ENCODE peak calls at places on chromosomes 4 and X, in eight cellular contexts. N, W, O, F, K, P, J and Z are unnamed samples.

GRCh38 chrX:73581002-73581628 is 18.1 kb downstream of the CHIC1 start:
- DNase-seq in N (no peak), W (no peak), O (no peak), F (no peak), K (no peak), P (no peak), J (peak), Z (no peak)

GRCh38 chrX:37407736-37408135 is 58.6 kb downstream of the PRRG1 start:
- DNase-seq in N (no peak), W (no peak), O (no peak), F (no peak), K (no peak), P (no peak), J (no peak), Z (no peak)

GRCh38 chr4:143186634-143187033 is 1.9 kb downstream of the USP38 start:
- DNase-seq in N (no peak), W (no peak), O (no peak), F (no peak), K (no peak), P (no peak), J (peak), Z (no peak)

GRCh38 chrX:68833448-68833805 is 4.6 kb downstream of the EFNB1 start:
- DNase-seq in N (no peak), W (no peak), O (no peak), F (peak), K (no peak), P (no peak), J (no peak), Z (no peak)

GRCh38 chrX:24306430-24306829 is 7.4 kb downstream of the SUPT20HL2 start:
- DNase-seq in N (no peak), W (no peak), O (no peak), F (no peak), K (no peak), P (no peak), J (no peak), Z (no peak)

GRCh38 chrX:11437642-11438379 is 144.6 kb downstream of the AMELX start:
- DNase-seq in N (no peak), W (peak), O (peak), F (peak), K (no peak), P (peak), J (peak), Z (no peak)

GRCh38 chrX:4268676-4269075 is 555.2 kb upstream of the PRKX start:
- DNase-seq in N (no peak), W (no peak), O (no peak), F (no peak), K (no peak), P (no peak), J (no peak), Z (no peak)

GRCh38 chrX:154092371-154092770 is 5.1 kb downstream of the MECP2 start:
- DNase-seq in N (no peak), W (no peak), O (no peak), F (no peak), K (no peak), P (no peak), J (no peak), Z (no peak)

GRCh38 chr4:183366436-183366835 is 44.2 kb upstream of the CLDN24 start:
- DNase-seq in N (no peak), W (no peak), O (no peak), F (peak), K (no peak), P (no peak), J (no peak), Z (no peak)

GRCh38 chr4:149719806-149720205 is 95.8 kb downstream of the IQCM start:
- DNase-seq in N (no peak), W (no peak), O (no peak), F (no peak), K (no peak), P (no peak), J (no peak), Z (no peak)

GRCh38 chr4:19727141-19727540 is 524.6 kb upstream of the SLIT2 start:
- DNase-seq in N (no peak), W (no peak), O (no peak), F (no peak), K (no peak), P (no peak), J (no peak), Z (no peak)

GRCh38 chr4:110354460-110354859 is 121.5 kb upstream of the ENPEP start:
- DNase-seq in N (no peak), W (no peak), O (no peak), F (no peak), K (no peak), P (no peak), J (no peak), Z (no peak)
- H3K4me3 ChIP-seq in N (no peak), W (peak), O (peak), F (no peak), K (no peak), P (no peak), J (no peak), Z (no peak)

GRCh38 chr4:152690706-152691651 is 11.2 kb upstream of the TMEM154 start:
- DNase-seq in N (no peak), W (peak), O (peak), F (no peak), K (no peak), P (no peak), J (peak), Z (no peak)
- H3K4me3 ChIP-seq in N (no peak), W (no peak), O (no peak), F (no peak), K (no peak), P (no peak), J (no peak), Z (no peak)

DNA sequence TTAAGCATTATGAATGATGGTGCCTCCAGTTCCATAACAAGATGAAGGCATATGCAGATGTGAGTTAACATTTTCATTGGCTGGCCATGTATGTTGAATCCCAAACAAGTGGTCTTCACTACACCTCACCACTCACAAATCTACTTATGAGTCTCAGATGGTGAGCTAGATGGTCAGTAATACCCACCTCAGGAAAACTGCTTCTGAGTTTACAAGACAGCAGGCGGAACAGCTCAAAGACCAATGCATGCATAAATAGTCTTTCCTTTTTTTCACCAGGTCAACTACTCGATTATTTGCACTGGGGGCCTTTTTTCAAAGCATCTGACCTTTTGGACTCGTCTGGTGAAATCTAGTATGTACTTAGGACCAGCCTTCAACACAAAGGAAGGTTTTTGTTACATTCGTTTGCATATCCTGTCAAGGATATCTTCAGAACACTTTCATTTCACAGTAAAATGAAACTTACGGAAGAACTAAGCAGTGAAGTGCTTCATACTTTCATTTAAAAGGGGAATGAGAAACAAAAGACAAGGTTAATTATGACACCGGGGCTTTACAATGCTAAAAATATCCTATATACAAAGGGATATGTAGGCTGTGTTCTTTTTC is 23.1 kb upstream of the TLR7 start:
- DNase-seq in N (no peak), W (no peak), O (no peak), F (no peak), K (no peak), P (no peak), J (no peak), Z (no peak)
- H3K4me3 ChIP-seq in N (no peak), W (no peak), O (no peak), F (no peak), K (peak), P (no peak), J (no peak), Z (no peak)

GRCh38 chr4:162164881-162165528 is 1.2 kb upstream of the FSTL5 start:
- DNase-seq in N (no peak), W (no peak), O (no peak), F (no peak), K (no peak), P (no peak), J (no peak), Z (no peak)
- H3K4me3 ChIP-seq in N (peak), W (no peak), O (no peak), F (no peak), K (no peak), P (no peak), J (peak), Z (peak)

GRCh38 chrX:81489987-81490386 is 288.1 kb downstream of the SH3BGRL start:
- DNase-seq in N (no peak), W (no peak), O (no peak), F (no peak), K (no peak), P (no peak), J (peak), Z (no peak)
- H3K4me3 ChIP-seq in N (no peak), W (no peak), O (no peak), F (no peak), K (no peak), P (no peak), J (no peak), Z (no peak)

GRCh38 chr4:76206222-76206942 is 7.2 kb downstream of the SCARB2 start:
- DNase-seq in N (peak), W (no peak), O (no peak), F (no peak), K (no peak), P (no peak), J (peak), Z (no peak)
- H3K4me3 ChIP-seq in N (no peak), W (no peak), O (peak), F (no peak), K (no peak), P (no peak), J (no peak), Z (no peak)

DNA sequence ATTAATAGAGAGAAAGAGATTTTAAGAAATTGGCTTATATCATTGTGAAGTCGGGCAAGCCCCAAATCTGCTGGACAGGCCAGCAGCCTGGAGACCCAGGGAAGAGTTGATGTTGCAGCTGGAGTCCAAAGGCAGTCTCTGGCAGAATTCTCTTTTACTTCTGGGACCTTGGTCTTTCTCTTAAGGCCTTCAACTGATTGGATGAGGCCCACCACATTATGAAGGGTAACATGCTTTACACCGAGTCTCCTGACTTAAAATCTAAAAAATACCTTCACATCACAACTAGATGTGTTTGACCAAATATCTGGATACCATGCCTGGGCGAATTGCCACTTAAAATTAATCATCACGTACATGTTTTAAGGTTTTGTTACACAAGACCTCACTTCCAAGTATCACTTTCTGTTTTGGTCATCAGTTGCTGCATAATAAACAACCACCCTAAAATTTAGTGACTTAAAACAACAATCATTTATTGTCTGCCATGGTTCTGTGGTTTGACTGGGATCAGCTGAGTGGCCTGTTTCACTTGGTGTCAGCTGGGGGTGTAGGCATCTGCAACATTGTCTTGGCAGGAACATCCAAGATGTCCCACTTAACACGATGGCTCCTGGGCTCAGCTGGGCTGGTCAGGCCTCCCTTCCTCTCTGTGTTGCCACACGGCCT is 3.4 kb downstream of the CD38 start:
- DNase-seq in N (no peak), W (no peak), O (no peak), F (peak), K (no peak), P (no peak), J (peak), Z (no peak)
- H3K4me3 ChIP-seq in N (no peak), W (no peak), O (no peak), F (no peak), K (no peak), P (no peak), J (no peak), Z (no peak)

DNA sequence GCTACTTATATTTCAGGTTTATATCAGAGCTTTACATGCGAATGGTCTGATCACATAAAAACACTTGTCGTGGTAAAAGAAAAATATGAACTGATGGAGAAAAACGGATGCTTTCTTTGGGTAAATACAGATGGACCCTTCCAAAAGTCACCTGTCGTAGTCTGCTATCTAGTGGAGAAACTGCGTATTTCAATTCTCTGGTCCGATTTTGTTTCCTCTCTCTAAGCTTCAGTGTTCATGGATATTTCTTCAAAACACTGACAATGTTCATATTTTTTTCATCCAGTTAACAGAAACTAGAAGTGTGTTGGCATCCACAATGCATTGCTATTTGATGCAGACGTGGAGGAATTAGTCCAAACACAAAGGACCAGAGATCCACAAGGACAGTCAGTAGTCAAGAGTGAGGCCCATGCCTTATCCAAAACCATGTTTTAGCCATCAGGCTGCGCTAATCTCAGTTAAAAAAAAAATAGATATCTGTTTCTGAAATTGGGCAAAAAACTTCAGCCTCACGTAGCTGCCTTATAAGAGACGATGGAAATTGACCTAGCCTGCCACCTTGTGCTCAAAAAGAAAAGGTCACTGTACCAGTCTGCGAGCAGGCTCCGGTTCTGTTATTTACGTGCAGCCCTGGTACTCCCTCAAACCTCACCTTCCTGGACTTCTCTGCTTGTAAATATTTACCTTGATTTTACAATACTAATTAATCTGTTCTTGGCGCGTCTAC is 16.0 kb downstream of the MEPE start:
- DNase-seq in N (peak), W (peak), O (peak), F (no peak), K (no peak), P (no peak), J (peak), Z (no peak)
- H3K4me3 ChIP-seq in N (peak), W (peak), O (peak), F (peak), K (no peak), P (peak), J (no peak), Z (no peak)